ENCODE peak calls at places on chromosomes 4 and X, in eight cellular contexts. F is keratinocyte, N is fibroblast of lung, X is transverse colon, D is Peyer's patch, T is AG09309, P is fibroblast of mammary gland, I is IMR-90. B is an unnamed sample.

GRCh38 chr4:54225671-54226398 is 3.3 kb upstream of the PDGFRA start:
- DNase-seq in F (no peak), P (peak), T (no peak), N (no peak), X (no peak), I (no peak), D (no peak), B (no peak)

GRCh38 chr4:62771656-62772557 is 1571.8 kb downstream of the ADGRL3 start:
- DNase-seq in F (no peak), I (no peak), T (no peak), N (no peak), X (no peak), P (no peak), D (no peak), B (no peak)

GRCh38 chr4:65498606-65499005 is 171.7 kb downstream of the EPHA5 start:
- DNase-seq in F (no peak), D (no peak), P (no peak), I (no peak), T (no peak), X (no peak), N (peak), B (no peak)

GRCh38 chr4:74874785-74875367 is 58.0 kb upstream of the PARM1 start:
- DNase-seq in P (peak), F (peak), I (peak), N (peak), D (no peak), T (peak), X (no peak), B (peak)

GRCh38 chr4:15345134-15345533 is 82.7 kb upstream of the C1QTNF7 start:
- DNase-seq in P (no peak), D (no peak), F (no peak), X (no peak), N (no peak), I (no peak), T (no peak), B (no peak)

GRCh38 chrX:97021680-97022079 is 138.0 kb downstream of the RPA4 start:
- DNase-seq in F (no peak), I (peak), D (no peak), X (no peak), P (peak), T (no peak), N (peak), B (no peak)

GRCh38 chrX:54357414-54358377 is at the start of gene WNK3:
- DNase-seq in D (no peak), P (peak), F (no peak), X (peak), T (no peak), N (peak), I (peak), B (peak)

GRCh38 chrX:154021131-154021611 is 1.5 kb upstream of the IRAK1 start:
- DNase-seq in N (peak), X (no peak), F (no peak), T (peak), D (no peak), I (peak), P (peak), B (no peak)

GRCh38 chr4:121156822-121157769 is 7.0 kb downstream of the TNIP3 start:
- DNase-seq in X (peak), D (peak), F (no peak), I (peak), T (no peak), N (peak), P (peak), B (no peak)

GRCh38 chrX:53435997-53436396 is 1.8 kb upstream of the HSD17B10 start:
- DNase-seq in P (peak), N (peak), T (no peak), X (peak), D (peak), I (peak), F (no peak), B (no peak)

GRCh38 chrX:1885116-1885515 is 270.3 kb downstream of the ASMT start:
- DNase-seq in I (no peak), F (no peak), P (no peak), D (no peak), N (no peak), X (no peak), T (no peak), B (no peak)

GRCh38 chr4:74181225-74181624 is 23.3 kb downstream of the MTHFD2L start:
- DNase-seq in D (no peak), X (no peak), F (no peak), I (peak), N (peak), P (peak), T (no peak), B (no peak)

GRCh38 chrX:17361620-17362019 is 13.4 kb upstream of the NHS start:
- DNase-seq in T (no peak), F (no peak), N (no peak), X (no peak), I (no peak), P (peak), D (no peak), B (no peak)

GRCh38 chr4:173526724-173527102 is 3.3 kb downstream of the HAND2 start:
- DNase-seq in T (no peak), P (no peak), F (no peak), X (no peak), N (no peak), I (no peak), D (no peak), B (no peak)

GRCh38 chr4:173525118-173526033 is 4.7 kb downstream of the HAND2 start:
- DNase-seq in P (peak), X (no peak), D (no peak), I (no peak), F (no peak), T (no peak), N (no peak), B (no peak)

GRCh38 chr4:173528378-173529321 is 1.4 kb downstream of the HAND2 start:
- DNase-seq in D (no peak), P (peak), X (no peak), F (no peak), I (no peak), N (no peak), T (no peak), B (no peak)

GRCh38 chr4:173526034-173526482 is 4.0 kb downstream of the HAND2 start:
- DNase-seq in I (no peak), D (no peak), T (no peak), P (peak), F (no peak), X (no peak), N (no peak), B (no peak)

GRCh38 chr4:173527103-173527876 is 2.7 kb downstream of the HAND2 start:
- DNase-seq in T (no peak), I (no peak), F (no peak), D (no peak), X (no peak), N (no peak), P (peak), B (no peak)
- H3K4me3 ChIP-seq in T (no peak), I (no peak), F (no peak), D (no peak), X (peak), N (no peak), P (peak), B (peak)

DNA sequence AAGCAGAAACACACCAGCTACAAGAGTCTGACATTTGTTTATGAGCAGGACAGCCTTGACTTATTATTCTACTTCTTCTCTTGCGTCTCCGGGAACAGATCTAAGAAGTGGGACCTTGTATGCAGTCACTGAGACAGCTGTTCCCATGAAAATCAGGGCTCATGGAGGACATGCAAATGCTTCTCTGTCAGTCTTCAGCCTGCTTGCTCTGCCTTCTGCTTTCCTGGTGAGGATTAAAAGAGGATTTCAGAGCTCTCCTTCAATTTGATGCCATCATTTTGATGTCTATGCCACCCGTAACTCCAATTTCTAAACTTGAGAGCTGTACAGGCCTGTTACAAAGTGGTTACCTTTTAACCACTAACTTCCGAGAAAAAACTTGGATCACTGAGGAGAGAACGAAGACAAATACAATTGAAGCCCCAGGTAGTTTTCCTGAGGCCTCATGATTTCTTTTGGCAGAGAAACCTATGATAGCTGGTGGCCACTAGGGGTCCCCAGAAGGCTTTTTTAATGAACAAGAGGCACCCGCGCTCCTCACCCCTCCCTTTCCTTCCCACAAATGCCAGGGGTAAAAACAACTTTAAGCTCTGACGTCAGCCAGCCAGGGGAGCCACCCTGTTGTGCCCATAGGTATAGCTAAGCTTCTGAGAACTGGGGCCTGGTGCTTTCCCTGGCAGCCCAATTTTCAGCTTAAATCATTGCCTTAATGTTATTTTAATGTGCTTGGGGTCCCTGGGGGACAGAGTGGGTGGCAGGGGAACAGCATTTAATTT is 97.0 kb downstream of the DDIT4L start:
- DNase-seq in D (peak), P (peak), I (peak), N (peak), F (peak), X (peak), T (peak), B (peak)
- TF ChIP-seq CTCF in D (peak), P (peak), I (peak), N (peak), F (peak), X (peak), T (peak), B (peak)

DNA sequence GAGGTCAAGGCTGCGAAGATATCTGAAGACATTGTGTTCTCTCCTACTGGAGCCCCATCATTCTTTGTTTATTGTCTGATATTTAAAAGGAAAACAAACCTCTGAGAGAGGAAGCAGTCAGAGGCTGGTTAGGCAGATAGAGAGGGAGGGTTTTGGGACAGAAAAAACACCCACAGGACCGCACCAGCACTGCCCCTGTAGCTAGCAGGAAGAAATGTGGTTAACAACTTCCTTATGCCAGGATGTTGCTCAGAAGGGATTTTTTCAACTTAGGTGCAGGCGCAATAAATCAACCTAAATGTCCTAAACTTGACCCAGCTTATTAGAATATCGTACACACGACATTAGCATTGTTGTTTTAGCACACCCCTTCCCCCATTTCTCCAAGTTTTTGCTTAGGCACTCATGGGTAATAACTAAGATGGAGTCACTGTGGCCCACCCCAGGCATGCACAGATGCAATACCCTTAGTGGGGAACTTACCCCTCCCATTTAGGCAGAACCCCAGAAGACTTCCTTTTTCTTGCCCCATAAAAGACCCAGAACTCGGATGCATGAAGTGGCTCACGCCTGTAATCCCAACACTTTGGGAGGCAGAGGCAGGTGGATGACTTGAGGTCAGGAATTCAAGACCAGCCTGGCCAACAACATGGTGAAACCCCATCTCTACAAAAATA is 2.8 kb upstream of the ZNF718 start:
- DNase-seq in P (no peak), I (no peak), N (no peak), D (no peak), X (no peak), F (no peak), T (no peak), B (no peak)
- H3K4me3 ChIP-seq in P (no peak), I (no peak), N (no peak), D (no peak), X (no peak), F (no peak), T (no peak), B (no peak)

GRCh38 chr4:112853662-112854256 is 195.7 kb upstream of the ANK2 start:
- DNase-seq in D (no peak), F (no peak), N (no peak), P (peak), X (no peak), T (no peak), I (no peak), B (no peak)
- TF ChIP-seq CTCF in D (no peak), F (no peak), N (peak), P (peak), X (no peak), T (peak), I (peak), B (peak)

GRCh38 chrX:72182924-72183323 is 1.4 kb downstream of the PIN4 start:
- DNase-seq in P (no peak), F (no peak), X (no peak), N (no peak), T (no peak), D (no peak), I (no peak), B (no peak)

GRCh38 chrX:72181178-72182125 is at the start of gene PIN4:
- DNase-seq in T (peak), F (peak), X (peak), I (peak), D (peak), N (peak), P (peak), B (peak)

DNA sequence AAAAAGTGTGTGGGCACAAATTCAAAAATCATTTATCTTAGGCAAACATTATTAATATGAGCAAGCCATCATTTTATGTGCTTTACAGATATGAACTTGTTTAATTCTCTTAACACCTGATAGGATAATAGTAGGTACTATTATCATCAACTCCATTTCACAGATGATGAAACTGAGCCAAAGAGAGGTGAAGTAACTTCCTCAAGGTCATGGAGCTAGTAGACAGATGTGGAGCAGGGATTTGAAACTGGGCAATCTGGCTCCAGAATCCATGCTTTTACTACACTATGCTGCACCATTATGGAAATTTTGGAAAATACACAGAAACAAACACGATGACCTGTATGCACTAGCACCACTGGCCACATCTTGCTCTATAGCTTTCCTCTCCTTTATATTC is 1.0 kb upstream of the PIN4 start:
- DNase-seq in I (no peak), F (no peak), X (no peak), T (no peak), P (no peak), N (no peak), D (no peak), B (no peak)
- H3K4me3 ChIP-seq in I (no peak), F (no peak), X (no peak), T (no peak), P (no peak), N (peak), D (no peak), B (peak)

DNA sequence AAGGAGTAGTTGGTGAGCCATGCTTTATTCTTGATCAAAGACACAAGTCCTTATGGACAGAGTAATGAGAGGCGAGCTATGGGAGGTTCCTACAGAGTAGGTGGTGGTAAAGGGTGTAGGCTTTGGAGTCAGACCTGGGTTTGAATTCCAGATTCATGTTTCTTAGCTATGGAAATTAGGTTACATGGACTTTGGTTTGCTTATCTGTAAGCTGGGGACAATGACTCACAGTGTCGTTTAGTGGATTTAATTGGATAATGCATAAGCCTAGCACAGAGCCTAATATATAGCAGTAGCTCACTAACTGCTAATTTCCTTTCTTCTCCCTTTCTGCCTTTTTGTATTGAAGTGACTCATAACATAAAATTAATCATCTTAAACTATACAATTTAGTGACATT is 5.0 kb upstream of the TRPC5 start:
- DNase-seq in X (no peak), D (no peak), P (no peak), T (no peak), I (no peak), F (no peak), N (no peak), B (no peak)
- TF ChIP-seq CTCF in X (no peak), D (no peak), P (no peak), T (no peak), I (no peak), F (no peak), N (no peak), B (no peak)

DNA sequence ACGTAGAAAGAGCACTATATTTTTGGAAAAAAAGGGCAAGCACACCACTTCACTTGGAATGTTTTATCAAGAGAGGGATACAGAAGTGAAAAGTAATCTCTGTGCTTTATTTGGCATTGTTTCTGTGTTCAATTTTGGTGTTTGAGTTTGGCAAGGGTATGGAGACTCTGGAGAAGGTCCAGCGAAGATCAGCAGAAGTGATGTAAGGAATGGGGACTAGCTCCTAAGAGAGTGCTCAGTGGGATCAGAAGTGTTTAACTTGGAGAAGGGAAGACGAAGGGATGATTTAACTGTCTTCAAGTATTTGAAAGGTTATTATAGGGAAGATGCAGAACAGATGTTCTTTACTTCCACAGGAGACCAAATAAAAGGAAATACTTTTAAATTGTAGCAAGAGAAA is 74.3 kb downstream of the CFAP299 start:
- DNase-seq in X (no peak), N (no peak), P (no peak), I (no peak), F (no peak), D (no peak), T (no peak), B (no peak)
- H3K4me3 ChIP-seq in X (no peak), N (no peak), P (no peak), I (no peak), F (no peak), D (no peak), T (no peak), B (no peak)

GRCh38 chr4:108650212-108651067 is at the start of gene OSTC:
- DNase-seq in D (peak), X (peak), N (peak), F (no peak), T (peak), P (peak), I (peak), B (peak)
- TF ChIP-seq CTCF in D (no peak), X (no peak), N (peak), F (peak), T (peak), P (no peak), I (peak), B (peak)

GRCh38 chrX:145729635-145730034 is 88.0 kb upstream of the SLITRK2 start:
- DNase-seq in N (peak), P (peak), X (no peak), D (no peak), I (no peak), F (no peak), T (no peak), B (no peak)

GRCh38 chrX:145727476-145727875 is 90.2 kb upstream of the SLITRK2 start:
- DNase-seq in D (no peak), X (no peak), T (no peak), F (no peak), N (no peak), I (no peak), P (peak), B (no peak)
- H3K4me3 ChIP-seq in D (no peak), X (no peak), T (no peak), F (no peak), N (no peak), I (no peak), P (no peak), B (no peak)